ENCODE peak calls at places on chromosomes 4 and X, in eight cellular contexts. N is astrocyte of the spinal cord, W is Karpas-422, R is sigmoid colon, C is fibroblast of mammary gland, U is Caco-2, I is left ventricle myocardium inferior, E is PC-9. Q is an unnamed sample.
A peak's percentile ranks its signal among the peaks of the same experiment; 100 is the strongest.

GRCh38 chrX:9258346-9259104 is 206.3 kb upstream of the TBL1X start:
- DNase-seq in C (no peak), W (no peak), N (no peak), R (no peak), E (no peak), U (no peak), I (no peak), Q (no peak)

GRCh38 chr4:112075129-112075753 is 70.0 kb upstream of the FAM241A start:
- DNase-seq in E (peak; percentile 31), I (no peak), C (peak; percentile 86), U (peak; percentile 46), W (peak; percentile 83), R (no peak), N (peak; percentile 68), Q (no peak)

GRCh38 chrX:23756165-23756564 is 13.1 kb upstream of the ACOT9 start:
- DNase-seq in U (peak; percentile 58), N (peak; percentile 54), C (peak; percentile 61), I (peak; percentile 27), W (peak; percentile 91), E (peak; percentile 40), R (peak; percentile 68), Q (no peak)

GRCh38 chr4:2250764-2251072 is 8.8 kb upstream of the HAUS3 start:
- DNase-seq in N (no peak), U (peak; percentile 0), W (no peak), I (no peak), C (no peak), R (peak; percentile 49), E (no peak), Q (no peak)

GRCh38 chr4:159401791-159402380 is 299.0 kb downstream of the RAPGEF2 start:
- DNase-seq in E (no peak), U (no peak), I (no peak), W (no peak), C (peak; percentile 97), N (peak; percentile 89), R (no peak), Q (no peak)

GRCh38 chrX:51332188-51332942 is at the start of gene NUDT10:
- DNase-seq in U (peak; percentile 3), E (no peak), N (peak; percentile 53), R (peak; percentile 74), W (no peak), I (peak; percentile 30), C (peak; percentile 46), Q (no peak)

GRCh38 chrX:39576081-39576701 is 521.6 kb downstream of the BCOR start:
- DNase-seq in C (no peak), W (no peak), U (no peak), R (no peak), I (no peak), E (no peak), N (no peak), Q (no peak)

GRCh38 chr4:124105212-124105611 is 607.3 kb downstream of the ANKRD50 start:
- DNase-seq in C (peak; percentile 64), U (no peak), E (no peak), W (no peak), N (no peak), R (no peak), I (no peak), Q (no peak)

DNA sequence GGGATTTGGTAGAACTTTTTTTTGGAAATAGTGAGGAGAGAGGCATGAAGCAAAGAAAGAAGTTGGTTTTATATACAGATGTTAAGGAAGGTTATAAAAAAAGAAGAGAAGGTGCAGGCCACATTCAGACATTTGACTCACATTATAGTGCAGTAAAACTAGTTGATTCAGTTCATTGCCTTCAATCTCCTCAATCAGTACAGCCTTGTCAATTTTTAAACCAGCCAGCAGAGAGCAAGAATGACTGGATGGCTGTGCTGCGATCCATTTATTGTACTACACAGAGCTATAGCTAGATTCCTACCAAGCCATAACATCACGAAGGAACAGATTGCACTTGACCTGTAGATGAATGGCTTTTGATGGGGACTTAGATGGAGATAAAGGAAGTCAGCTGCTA is 79.7 kb upstream of the LSM6 start:
- DNase-seq in R (no peak), E (no peak), N (no peak), I (no peak), C (no peak), W (no peak), U (no peak), Q (no peak)
- H3K4me3 ChIP-seq in R (no peak overlapping the region), E (no peak overlapping the region), N (no peak overlapping the region), I (no peak overlapping the region), C (no peak overlapping the region), W (no peak overlapping the region), U (no peak overlapping the region), Q (no peak overlapping the region)

DNA sequence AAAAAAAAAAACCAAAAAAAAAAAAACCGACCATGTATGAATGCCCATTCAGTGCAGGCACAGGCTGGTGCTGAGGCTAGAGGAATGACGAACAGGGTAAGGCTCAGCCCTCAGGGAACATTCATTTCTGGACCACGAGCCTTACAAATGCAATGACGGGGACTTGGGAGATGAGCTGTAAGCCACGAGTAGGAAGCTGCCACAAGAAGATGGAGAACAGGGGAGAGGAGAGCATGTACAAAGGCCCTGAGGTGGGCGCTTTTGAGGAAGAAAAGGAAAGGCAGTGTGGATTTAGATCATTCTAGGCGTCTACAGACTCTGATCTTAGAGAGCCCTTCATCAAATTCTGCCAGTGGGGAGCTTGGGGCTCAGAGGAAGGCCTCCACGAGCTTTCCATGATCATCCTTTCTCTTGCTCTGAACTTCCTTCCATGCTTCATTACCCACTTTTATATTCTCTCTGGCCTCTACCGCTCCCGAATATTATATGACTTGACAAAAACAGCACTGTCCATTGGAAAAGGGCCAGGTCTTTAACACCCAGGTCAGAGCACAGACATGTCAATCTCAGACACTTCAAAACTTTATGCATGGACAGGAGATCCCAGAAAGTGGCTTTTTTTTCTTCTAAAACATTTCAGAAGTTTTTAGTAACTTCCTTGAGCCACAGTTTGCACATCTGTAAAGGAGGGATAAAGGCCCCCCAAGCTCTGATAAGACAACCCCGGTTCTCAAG is 3.3 kb upstream of the ZNF518B start:
- DNase-seq in W (no peak), I (no peak), U (no peak), N (no peak), E (no peak), C (no peak), R (no peak), Q (no peak)
- H3K4me3 ChIP-seq in W (no peak overlapping the region), I (peak overlapping the region; percentile 54), U (no peak overlapping the region), N (no peak overlapping the region), E (no peak overlapping the region), C (no peak overlapping the region), R (peak overlapping the region; percentile 34), Q (no peak overlapping the region)

GRCh38 chr4:78320353-78320935 is 231.1 kb upstream of the ANXA3 start:
- DNase-seq in U (no peak), C (no peak), W (no peak), N (peak; percentile 35), I (no peak), E (no peak), R (no peak), Q (no peak)

GRCh38 chr4:78323439-78323838 is 228.1 kb upstream of the ANXA3 start:
- DNase-seq in U (no peak), C (no peak), I (no peak), R (no peak), E (no peak), W (no peak), N (no peak), Q (no peak)

GRCh38 chr4:78324625-78325024 is 226.9 kb upstream of the ANXA3 start:
- DNase-seq in C (no peak), I (no peak), R (no peak), N (no peak), U (no peak), E (no peak), W (no peak), Q (no peak)

GRCh38 chr4:78322032-78322431 is 229.5 kb upstream of the ANXA3 start:
- DNase-seq in R (no peak), U (no peak), N (no peak), E (no peak), I (no peak), C (no peak), W (no peak), Q (no peak)

DNA sequence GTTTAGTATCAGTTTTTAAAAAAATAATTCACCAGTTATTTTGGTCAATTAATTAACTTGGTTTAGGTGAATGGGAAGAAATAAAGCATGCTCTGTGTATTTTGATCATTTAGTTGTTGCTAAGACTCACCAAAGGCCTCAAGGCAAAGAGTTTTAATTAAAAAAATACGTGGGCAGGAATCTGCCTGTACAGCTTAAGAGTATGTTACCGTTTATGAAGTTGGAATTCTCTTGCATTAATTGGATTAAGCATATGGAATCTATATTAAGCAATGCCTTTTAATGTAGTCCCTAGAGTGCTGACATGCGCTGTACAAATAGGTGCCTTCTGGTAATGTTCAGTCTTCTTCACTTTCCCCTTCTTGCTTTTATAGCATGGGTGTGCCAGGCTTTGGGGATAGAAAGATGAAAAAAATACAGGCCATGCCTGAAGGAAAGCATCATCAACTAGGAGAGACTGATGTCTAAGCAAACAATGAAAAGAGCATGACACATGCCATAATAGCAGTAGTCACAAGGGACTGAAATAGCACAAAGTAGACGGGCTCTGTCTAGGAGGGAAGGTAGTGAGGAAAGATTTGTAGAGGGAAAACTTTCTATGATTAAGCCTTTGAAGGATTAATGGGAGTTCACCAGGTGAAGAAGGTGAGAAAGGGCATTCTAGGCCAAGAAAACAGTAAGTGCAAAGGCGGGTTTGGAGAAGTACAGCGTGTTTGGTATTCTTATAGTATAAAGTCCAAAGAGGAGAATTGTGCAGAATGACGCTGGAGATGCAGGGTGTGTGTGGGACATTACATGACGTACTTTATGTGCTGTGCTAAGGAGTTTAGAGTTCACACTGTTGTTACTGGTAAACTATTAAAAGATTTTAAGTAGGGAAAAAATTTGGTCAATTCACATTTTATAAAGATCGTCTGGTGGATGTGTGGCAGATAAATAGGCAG is 226.1 kb upstream of the ANXA3 start:
- DNase-seq in R (no peak), N (no peak), U (no peak), C (no peak), I (no peak), W (no peak), E (no peak), Q (peak; percentile 55)
- H3K4me3 ChIP-seq in R (no peak overlapping the region), N (no peak overlapping the region), U (no peak overlapping the region), C (no peak overlapping the region), I (no peak overlapping the region), W (no peak overlapping the region), E (no peak overlapping the region), Q (peak overlapping the region; percentile 51)

GRCh38 chr4:145618912-145619638 is at the start of gene MMAA:
- DNase-seq in U (peak; percentile 96), N (peak; percentile 92), C (peak; percentile 87), E (peak; percentile 94), I (peak; percentile 97), R (peak; percentile 97), W (peak; percentile 99), Q (no peak)

GRCh38 chr4:145625677-145626622 is 6.8 kb downstream of the MMAA start:
- DNase-seq in C (no peak), E (no peak), W (no peak), U (no peak), I (no peak), R (no peak), N (no peak), Q (no peak)

GRCh38 chr4:145619639-145619996 is 433 bp downstream of the MMAA start:
- DNase-seq in I (no peak), W (peak; percentile 83), C (peak; percentile 52), E (no peak), N (no peak), R (peak; percentile 67), U (no peak), Q (no peak)

GRCh38 chr4:145626623-145626982 is 7.4 kb downstream of the MMAA start:
- DNase-seq in I (no peak), C (no peak), W (no peak), E (no peak), R (no peak), U (no peak), N (no peak), Q (no peak)

DNA sequence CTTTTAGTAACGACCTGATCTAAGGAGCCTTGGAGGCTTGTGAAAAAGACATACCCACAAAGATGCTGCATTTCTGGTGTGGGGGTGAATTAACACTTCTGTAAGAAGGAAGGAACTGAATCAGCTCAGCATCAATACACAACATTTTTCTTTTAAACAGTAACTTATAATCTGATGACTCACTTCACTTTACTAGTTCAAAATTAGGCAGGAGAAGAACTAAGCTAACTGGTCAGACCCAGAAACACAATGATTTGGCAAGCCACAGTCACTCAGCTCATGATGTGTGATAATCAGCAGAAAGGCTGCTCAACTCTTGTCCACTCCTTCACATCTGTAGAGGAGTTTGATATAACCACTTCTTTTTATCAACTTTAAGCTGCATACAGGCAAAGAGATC is 4.6 kb downstream of the MMAA start:
- DNase-seq in I (no peak), U (no peak), C (peak; percentile 52), E (no peak), W (no peak), N (peak; percentile 16), R (no peak), Q (no peak)
- H3K4me3 ChIP-seq in I (no peak overlapping the region), U (no peak overlapping the region), C (no peak overlapping the region), E (no peak overlapping the region), W (no peak overlapping the region), N (no peak overlapping the region), R (no peak overlapping the region), Q (no peak overlapping the region)

Q was measured in SK-N-MC.